ENCODE peak calls at places on chromosomes 2 and 18, in nine cellular contexts. Z is NT2/D1; C is heart right ventricle; A is cardiac muscle cell; Y is DND-41; M is Karpas-422; O is stomach; L is fibroblast of lung; Q is CD4-positive, alpha-beta memory T cell. U is an unnamed sample. For H3K4me1, the result is how much of the 10 kb centered on the place peaks cover.

GRCh38 chr18:65215865-65216466 is 534.8 kb upstream of the CDH7 start:
- DNase-seq in Z (no peak), C (no peak), A (no peak), Y (no peak), M (no peak), O (no peak), L (no peak), Q (no peak), U (no peak)

GRCh38 chr2:30255026-30255425 is 23.7 kb downstream of the LBH start:
- DNase-seq in Z (no peak), C (no peak), A (no peak), Y (no peak), M (no peak), O (no peak), L (no peak), Q (no peak), U (no peak)

GRCh38 chr2:55879976-55880375 is 43.6 kb downstream of the EFEMP1 start:
- DNase-seq in Z (no peak), C (no peak), A (peak), Y (no peak), M (no peak), O (no peak), L (peak), Q (no peak), U (no peak)

GRCh38 chr2:88764850-88765153 is 73.3 kb downstream of the RPIA start:
- DNase-seq in Z (no peak), C (no peak), A (no peak), Y (no peak), M (no peak), O (no peak), L (no peak), Q (no peak), U (no peak)

GRCh38 chr18:53757346-53757745 is 467.1 kb downstream of the MBD2 start:
- DNase-seq in Z (no peak), C (no peak), A (no peak), Y (no peak), M (no peak), O (no peak), L (peak), Q (no peak), U (no peak)

GRCh38 chr2:67215214-67215613 is 181.9 kb upstream of the ETAA1 start:
- DNase-seq in Z (peak), C (no peak), A (peak), Y (no peak), M (peak), O (peak), L (peak), Q (no peak), U (no peak)

GRCh38 chr18:22711381-22711717 is 221.8 kb upstream of the RBBP8 start:
- DNase-seq in Z (no peak), C (no peak), A (no peak), Y (no peak), M (no peak), O (no peak), L (peak), Q (no peak), U (no peak)

GRCh38 chr2:104849036-104849551 is 4.8 kb upstream of the POU3F3 start:
- DNase-seq in Z (no peak), C (no peak), A (no peak), Y (no peak), M (no peak), O (no peak), L (peak), Q (no peak), U (no peak)

GRCh38 chr18:46528037-46528436 is 129.0 kb downstream of the LOXHD1 start:
- DNase-seq in Z (no peak), C (no peak), A (no peak), Y (no peak), M (no peak), O (no peak), L (no peak), Q (no peak), U (no peak)

GRCh38 chr18:34808389-34808788 is 98.3 kb downstream of the DTNA start:
- DNase-seq in Z (no peak), C (no peak), A (no peak), Y (no peak), M (no peak), O (no peak), L (no peak), Q (no peak), U (no peak)

GRCh38 chr2:193371200-193371599 is 1176.5 kb upstream of the TMEFF2 start:
- DNase-seq in Z (no peak), C (no peak), A (no peak), Y (no peak), M (no peak), O (no peak), L (no peak), Q (no peak), U (no peak)

GRCh38 chr2:1153959-1154358 is 203.3 kb downstream of the SNTG2 start:
- DNase-seq in Z (no peak), C (peak), A (no peak), Y (no peak), M (no peak), O (no peak), L (no peak), Q (no peak), U (no peak)

GRCh38 chr2:100240386-100240785 is 81.9 kb downstream of the LONRF2 start:
- DNase-seq in Z (no peak), C (no peak), A (no peak), Y (no peak), M (no peak), O (no peak), L (no peak), Q (no peak), U (no peak)

GRCh38 chr2:28621172-28622100 is 125.6 kb downstream of the PLB1 start:
- DNase-seq in Z (peak), C (peak), A (peak), Y (peak), M (no peak), O (peak), L (peak), Q (peak), U (peak)

GRCh38 chr18:68429111-68429510 is 285.8 kb downstream of the TMX3 start:
- DNase-seq in Z (no peak), C (no peak), A (no peak), Y (no peak), M (no peak), O (no peak), L (no peak), Q (no peak), U (no peak)

GRCh38 chr2:172093416-172094318 is 8.4 kb downstream of the DLX1 start:
- DNase-seq in Z (no peak), C (no peak), A (no peak), Y (no peak), M (no peak), O (no peak), L (no peak), Q (no peak), U (no peak)

GRCh38 chr2:54673501-54673998 is 49.9 kb upstream of the EML6 start:
- DNase-seq in Z (no peak), C (peak), A (peak), Y (peak), M (peak), O (peak), L (no peak), Q (peak), U (no peak)

GRCh38 chr2:100957971-100958653 is 44.0 kb upstream of the RPL31 start:
- DNase-seq in Z (no peak), C (peak), A (peak), Y (no peak), M (no peak), O (peak), L (peak), Q (no peak), U (no peak)

GRCh38 chr18:66872277-66872676 is 268.4 kb upstream of the CDH19 start:
- DNase-seq in Z (no peak), C (no peak), A (peak), Y (no peak), M (peak), O (no peak), L (peak), Q (no peak), U (no peak)

DNA sequence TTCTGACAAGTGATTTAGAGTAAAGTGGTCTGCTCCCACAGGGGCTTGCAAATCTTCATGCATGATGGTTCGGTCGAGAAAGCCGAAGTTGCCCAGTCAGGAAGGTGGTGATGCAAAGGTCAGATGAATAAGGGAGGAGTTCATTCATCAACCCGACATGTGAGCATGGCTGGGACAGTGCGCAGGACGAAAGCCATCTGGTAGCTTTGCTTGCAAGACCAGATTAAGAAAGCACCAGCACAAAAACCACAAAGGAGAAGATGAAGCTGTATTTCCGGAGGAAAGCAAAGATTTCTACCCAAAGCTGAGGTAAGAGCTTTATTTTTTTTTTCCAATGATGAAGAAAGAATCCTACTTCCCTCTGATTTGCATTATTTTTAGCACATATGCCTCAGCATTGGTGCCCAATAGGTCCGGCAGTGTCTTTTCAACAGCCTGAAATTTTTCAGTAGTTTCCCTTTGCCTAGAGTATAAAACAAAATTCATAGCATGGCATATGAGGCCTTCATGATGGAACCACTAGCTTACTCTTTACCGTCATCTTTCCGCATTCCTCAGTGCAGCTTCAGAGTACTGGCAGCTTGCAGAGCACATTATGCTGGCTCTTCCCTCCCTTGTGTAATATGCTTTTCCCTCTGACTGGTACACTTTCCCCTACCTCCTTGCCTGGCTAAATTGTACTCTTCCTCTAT is 112.0 kb upstream of the THOC1 start:
- DNase-seq in Z (no peak), C (peak), A (peak), Y (no peak), M (no peak), O (no peak), L (peak), Q (no peak), U (no peak)
- H3K4me3 ChIP-seq in Z (no peak), C (no peak), A (no peak), Y (no peak), M (no peak), O (no peak), L (no peak), Q (no peak), U (no peak)

DNA sequence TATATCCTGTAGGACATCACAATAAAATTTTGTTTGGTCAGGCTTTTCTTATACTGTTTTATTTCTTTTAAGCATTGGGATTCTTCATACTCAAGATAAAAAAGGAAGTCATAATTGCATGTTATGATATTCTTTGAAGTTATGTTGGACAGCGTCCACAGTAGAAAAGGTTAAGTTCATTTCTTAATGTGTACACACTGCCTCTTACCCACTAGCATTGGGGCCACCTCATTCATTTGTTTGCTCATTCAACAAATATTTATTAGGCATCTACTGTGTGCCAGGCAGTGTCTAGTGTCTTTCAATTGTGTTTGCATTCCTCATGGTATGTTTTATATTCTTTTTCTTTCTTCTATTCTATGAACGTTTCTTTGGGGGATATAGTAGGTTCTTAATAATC is 70.2 kb downstream of the PTPRM start:
- DNase-seq in Z (no peak), C (no peak), A (peak), Y (no peak), M (no peak), O (no peak), L (no peak), Q (no peak), U (no peak)
- H3K4me1 ChIP-seq in Z (under half), C (half or more), A (under half), Y (under half), M (under half), O (under half), L (under half), Q (under half), U (under half)

DNA sequence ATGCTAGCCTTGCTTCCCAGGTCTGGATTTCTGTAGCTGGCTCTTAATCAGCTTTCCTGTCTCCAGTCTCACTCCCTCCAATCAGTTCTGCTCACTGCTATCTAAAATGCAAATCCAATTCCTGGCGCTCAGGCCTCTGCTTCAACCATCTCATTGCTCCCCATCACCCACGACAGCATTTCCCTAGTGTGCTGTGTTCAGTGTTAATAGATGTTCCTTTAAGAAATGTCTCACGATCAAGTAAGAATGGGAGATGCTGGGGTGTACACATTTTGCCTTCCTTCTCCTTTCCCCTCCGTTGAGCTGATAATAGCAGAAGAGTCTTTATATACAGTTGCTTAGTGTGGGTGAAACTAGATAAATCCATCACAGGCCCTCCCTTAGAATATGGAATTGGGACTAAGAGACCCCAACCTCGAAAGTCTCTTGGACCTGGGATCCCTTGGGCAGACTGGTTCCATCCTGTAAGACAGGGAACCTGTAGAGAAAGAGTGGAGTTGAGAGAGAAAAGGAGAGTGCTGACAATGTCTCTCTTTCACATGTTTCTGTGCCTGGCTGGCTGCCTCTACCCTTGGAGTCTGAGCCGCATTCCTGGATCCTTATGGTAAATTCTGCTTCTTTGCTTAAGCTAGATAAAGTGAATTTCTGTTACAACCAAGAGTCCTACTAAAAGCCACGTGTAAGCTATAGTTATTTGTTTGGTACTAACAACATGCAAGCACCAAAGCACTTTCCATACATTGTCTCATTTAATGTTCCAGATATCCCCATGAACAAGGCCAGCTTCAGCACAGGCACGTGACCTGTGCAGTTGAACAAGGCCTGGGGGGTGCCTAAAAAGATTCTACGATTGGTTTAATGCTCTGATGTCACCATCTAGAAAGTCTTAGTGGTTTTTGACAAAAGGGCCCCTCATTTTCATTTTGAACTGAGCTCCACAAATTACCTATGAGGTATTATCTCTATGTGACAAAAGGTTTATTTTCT is 1.9 kb upstream of the PUM2 start:
- DNase-seq in Z (no peak), C (no peak), A (peak), Y (peak), M (peak), O (no peak), L (no peak), Q (no peak), U (no peak)
- H3K4me3 ChIP-seq in Z (no peak), C (no peak), A (no peak), Y (peak), M (peak), O (no peak), L (no peak), Q (no peak), U (peak)

GRCh38 chr2:97761192-97761591 is 47.8 kb downstream of the ZAP70 start:
- DNase-seq in Z (no peak), C (no peak), A (no peak), Y (no peak), M (no peak), O (peak), L (no peak), Q (peak), U (peak)
- H3K4me1 ChIP-seq in Z (under half), C (under half), A (under half), Y (under half), M (under half), O (under half), L (under half), Q (under half), U (under half)

GRCh38 chr2:27078267-27079194 is at the start of gene EMILIN1:
- DNase-seq in Z (no peak), C (peak), A (peak), Y (no peak), M (no peak), O (peak), L (peak), Q (no peak), U (no peak)
- H3K4me3 ChIP-seq in Z (no peak), C (peak), A (no peak), Y (no peak), M (no peak), O (peak), L (peak), Q (no peak), U (no peak)

DNA sequence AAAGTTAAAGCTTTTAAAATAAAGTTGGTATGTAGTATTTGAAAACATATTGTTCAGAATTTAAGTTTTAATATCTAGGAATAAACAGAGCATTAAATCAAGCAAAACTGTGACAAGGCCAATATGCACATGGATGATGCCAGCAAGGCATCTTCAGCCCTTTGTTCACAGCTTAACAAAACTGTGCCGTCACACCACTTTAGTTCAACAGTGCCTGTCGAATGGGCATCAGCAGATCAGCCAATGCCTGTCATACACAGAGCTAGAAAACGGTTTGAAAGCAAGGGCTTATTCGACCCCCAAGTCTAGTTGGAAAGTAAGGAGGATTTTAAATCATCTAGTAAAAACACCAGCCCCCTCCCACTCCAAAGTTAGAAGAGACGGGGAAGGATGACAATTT is 16.7 kb downstream of the ZEB2 start:
- DNase-seq in Z (no peak), C (no peak), A (no peak), Y (no peak), M (no peak), O (no peak), L (no peak), Q (no peak), U (no peak)
- H3K4me1 ChIP-seq in Z (under half), C (half or more), A (half or more), Y (under half), M (under half), O (under half), L (under half), Q (under half), U (under half)

DNA sequence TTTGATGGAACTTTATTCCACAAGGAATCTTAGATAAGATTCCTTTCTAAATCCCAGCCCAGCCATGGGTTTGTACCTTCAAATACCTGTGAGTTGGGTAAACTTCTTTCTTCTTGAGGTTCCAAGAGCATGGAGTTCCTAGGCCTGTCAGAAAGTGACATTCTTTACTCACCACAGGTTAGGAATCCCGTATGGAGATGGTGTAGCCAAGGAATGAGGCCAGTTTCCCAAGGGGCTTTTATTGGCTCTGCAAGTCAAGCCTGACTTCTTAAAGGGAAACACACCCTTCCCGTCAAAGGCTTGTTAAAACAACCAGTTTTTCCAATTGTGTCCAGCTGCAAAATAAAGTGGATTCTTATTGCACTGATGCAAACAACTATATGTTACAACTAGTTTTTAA is 45.8 kb downstream of the STK17B start:
- DNase-seq in Z (peak), C (peak), A (peak), Y (no peak), M (no peak), O (no peak), L (peak), Q (no peak), U (no peak)
- H3K4me3 ChIP-seq in Z (no peak), C (no peak), A (no peak), Y (no peak), M (no peak), O (no peak), L (no peak), Q (no peak), U (no peak)